ENCODE peak calls at places on chromosome 3, in six cellular contexts. V is testis, S is PC-3, A is sigmoid colon, J is transverse colon, H is lung. K is an unnamed sample.
A peak's percentile ranks its signal among the peaks of the same experiment; 100 is the strongest.

GRCh38 chr3:129106866-129107565 is 14.6 kb downstream of the RAB43 start:
- DNase-seq in V (no peak), A (no peak), H (no peak), J (peak; percentile 51), S (no peak), K (no peak)

GRCh38 chr3:4281991-4282390 is 21.2 kb upstream of the SETMAR start:
- DNase-seq in V (no peak), H (no peak), J (no peak), S (no peak), A (no peak), K (no peak)

GRCh38 chr3:177538064-177538742 is 340.9 kb upstream of the TBL1XR1 start:
- DNase-seq in V (peak; percentile 56), A (no peak), S (no peak), J (no peak), H (peak; percentile 36), K (peak; percentile 60)

GRCh38 chr3:36763850-36764703 is at the start of gene DCLK3:
- DNase-seq in V (no peak), S (no peak), J (no peak), H (no peak), A (no peak), K (peak; percentile 25)

GRCh38 chr3:117932441-117932840 is 1102.2 kb downstream of the IGSF11 start:
- DNase-seq in V (no peak), J (no peak), H (no peak), A (no peak), S (no peak), K (no peak)

GRCh38 chr3:111695584-111696213 is 100.6 kb upstream of the ZBED2 start:
- DNase-seq in V (no peak), H (no peak), A (no peak), J (no peak), S (peak; percentile 89), K (no peak)

GRCh38 chr3:46958469-46959168 is 17.9 kb downstream of the CCDC12 start:
- DNase-seq in S (no peak), V (no peak), H (no peak), J (no peak), A (no peak), K (no peak)

GRCh38 chr3:195103623-195104022 is 167.3 kb downstream of the XXYLT1 start:
- DNase-seq in A (peak; percentile 4), S (no peak), J (no peak), H (no peak), V (no peak), K (no peak)

GRCh38 chr3:183775781-183776180 is 49.6 kb downstream of the MAP6D1 start:
- DNase-seq in J (no peak), H (no peak), S (no peak), A (no peak), V (peak; percentile 83), K (peak; percentile 53)

GRCh38 chr3:182979719-182980191 is 583 bp downstream of the DCUN1D1 start:
- DNase-seq in S (peak; percentile 37), J (peak; percentile 35), V (peak; percentile 39), H (no peak), A (peak; percentile 68), K (peak; percentile 45)

GRCh38 chr3:16795601-16796000 is 89.2 kb upstream of the PLCL2 start:
- DNase-seq in J (no peak), H (no peak), A (no peak), S (no peak), V (no peak), K (no peak)

GRCh38 chr3:69411331-69411730 is 25.4 kb upstream of the FRMD4B start:
- DNase-seq in S (peak; percentile 39), J (no peak), H (no peak), A (no peak), V (no peak), K (no peak)

GRCh38 chr3:134030382-134030753 is 643 bp upstream of the SLCO2A1 start:
- DNase-seq in S (no peak), H (no peak), J (no peak), A (peak; percentile 56), V (no peak), K (no peak)

GRCh38 chr3:177657243-177657642 is 460.0 kb upstream of the TBL1XR1 start:
- DNase-seq in V (no peak), S (no peak), J (no peak), H (no peak), A (no peak), K (no peak)

GRCh38 chr3:66762888-66763287 is 235.2 kb upstream of the KBTBD8 start:
- DNase-seq in V (no peak), S (no peak), A (no peak), H (no peak), J (no peak), K (no peak)

GRCh38 chr3:66761093-66761780 is 236.9 kb upstream of the KBTBD8 start:
- DNase-seq in J (no peak), V (no peak), S (peak; percentile 6), H (no peak), A (no peak), K (no peak)

GRCh38 chr3:66763294-66763693 is 234.8 kb upstream of the KBTBD8 start:
- DNase-seq in A (no peak), S (peak; percentile 82), H (peak; percentile 49), V (no peak), J (no peak), K (no peak)
- H3K27ac ChIP-seq in A (no peak overlapping the region), S (peak overlapping the region; percentile 29), H (no peak overlapping the region), V (no peak overlapping the region), J (peak overlapping the region; percentile 42), K (no peak overlapping the region)

GRCh38 chr3:190092250-190092649 is 28.4 kb downstream of the P3H2 start:
- DNase-seq in V (no peak), H (no peak), A (no peak), J (no peak), S (peak; percentile 68), K (no peak)
- TF ChIP-seq CTCF in V (no peak), H (no peak), A (no peak), J (no peak), S (no peak), K (no peak)

DNA sequence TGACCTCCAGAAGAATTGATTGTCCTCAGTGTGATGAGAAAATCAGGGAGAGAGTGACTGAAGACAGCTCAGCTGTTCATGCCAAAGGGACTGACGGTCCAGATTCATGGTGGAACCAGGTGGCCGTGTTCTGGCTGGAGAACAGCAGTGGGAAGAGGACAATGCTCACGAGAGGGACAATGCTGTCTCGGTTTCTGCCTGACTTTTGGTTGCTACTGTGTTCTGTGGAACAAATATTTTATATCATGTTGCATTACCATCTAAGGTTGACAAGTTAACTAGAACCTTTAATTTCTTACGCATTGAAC is 58.0 kb upstream of the ULK4 start:
- DNase-seq in A (no peak), H (no peak), V (no peak), J (no peak), S (no peak), K (no peak)
- H3K4me1 ChIP-seq in A (no peaks in the 10 kb centered on the region), H (peaks cover 39% of the 10 kb centered on the region), V (peaks cover 43% of the 10 kb centered on the region), J (peaks cover 86% of the 10 kb centered on the region), S (peaks cover 42% of the 10 kb centered on the region), K (peaks cover 64% of the 10 kb centered on the region)

DNA sequence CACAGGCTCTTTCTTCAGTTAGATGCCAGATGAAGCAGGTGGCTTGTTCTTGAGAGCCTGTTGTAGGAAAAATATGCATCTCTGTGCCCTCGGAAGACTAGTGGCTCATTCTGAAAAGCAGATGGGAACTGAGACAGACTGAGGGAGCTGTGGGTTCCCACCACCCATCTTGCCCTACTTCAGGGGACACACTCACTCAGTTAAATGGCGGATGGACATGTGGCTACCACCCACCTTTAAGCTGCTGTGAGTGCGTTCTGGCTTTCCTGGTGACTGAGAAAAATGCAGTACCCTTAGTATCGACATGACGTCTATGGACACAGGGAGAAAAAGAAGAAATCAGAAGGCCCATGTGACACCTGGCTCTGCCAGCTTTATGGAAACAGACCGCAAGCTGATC is 50.3 kb downstream of the RARB start:
- DNase-seq in H (no peak), A (no peak), S (no peak), V (no peak), J (no peak), K (no peak)
- H3K27ac ChIP-seq in H (no peak overlapping the region), A (peak overlapping the region; percentile 31), S (no peak overlapping the region), V (no peak overlapping the region), J (no peak overlapping the region), K (no peak overlapping the region)

DNA sequence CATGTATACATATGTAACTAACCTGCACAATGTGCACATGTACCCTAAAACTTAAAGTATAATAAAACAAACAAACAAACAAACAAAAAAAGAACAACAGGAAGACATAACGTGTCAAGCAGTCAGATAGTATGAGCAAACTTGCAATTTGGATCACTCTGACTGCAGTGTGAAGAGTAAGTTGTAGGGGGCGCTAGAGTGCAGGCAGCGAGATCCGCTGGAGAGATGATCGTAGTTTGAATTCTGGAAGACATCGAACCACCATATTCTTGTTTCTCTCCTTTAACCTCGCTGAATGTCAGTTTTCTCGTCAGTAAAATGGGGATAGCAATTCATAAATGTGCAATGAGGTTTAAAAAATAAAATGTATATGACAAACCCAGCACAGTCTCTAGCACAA is 165.2 kb upstream of the LMCD1 start:
- DNase-seq in H (no peak), S (peak; percentile 11), J (no peak), V (peak; percentile 41), A (no peak), K (no peak)
- TF ChIP-seq CTCF in H (no peak), S (peak; percentile 57), J (no peak), V (no peak), A (no peak), K (peak; percentile 18)

DNA sequence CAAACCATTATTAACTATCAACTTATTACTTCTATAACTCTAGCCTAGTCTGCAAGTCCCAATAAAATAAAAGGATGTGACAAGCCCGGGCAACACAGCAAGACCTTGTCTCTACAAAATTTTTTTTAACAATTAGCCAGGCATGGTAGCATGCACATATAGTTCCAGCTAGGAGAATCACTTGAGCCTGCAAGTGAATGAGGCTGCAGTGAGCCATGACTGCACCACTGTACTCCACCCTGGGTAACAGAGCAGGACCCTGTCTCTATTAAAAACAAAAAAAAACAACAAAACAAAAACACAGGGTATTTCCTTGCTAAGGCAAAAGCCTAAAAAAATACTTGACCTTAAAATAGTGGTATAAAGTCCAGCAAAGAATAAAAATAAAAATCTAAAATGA is 31.4 kb downstream of the ANKRD28 start:
- DNase-seq in S (no peak), H (no peak), V (no peak), J (no peak), A (no peak), K (no peak)
- H3K4me1 ChIP-seq in S (peaks cover 22% of the 10 kb centered on the region), H (peaks cover 6% of the 10 kb centered on the region), V (no peaks in the 10 kb centered on the region), J (peaks cover 22% of the 10 kb centered on the region), A (no peaks in the 10 kb centered on the region), K (no peaks in the 10 kb centered on the region)

DNA sequence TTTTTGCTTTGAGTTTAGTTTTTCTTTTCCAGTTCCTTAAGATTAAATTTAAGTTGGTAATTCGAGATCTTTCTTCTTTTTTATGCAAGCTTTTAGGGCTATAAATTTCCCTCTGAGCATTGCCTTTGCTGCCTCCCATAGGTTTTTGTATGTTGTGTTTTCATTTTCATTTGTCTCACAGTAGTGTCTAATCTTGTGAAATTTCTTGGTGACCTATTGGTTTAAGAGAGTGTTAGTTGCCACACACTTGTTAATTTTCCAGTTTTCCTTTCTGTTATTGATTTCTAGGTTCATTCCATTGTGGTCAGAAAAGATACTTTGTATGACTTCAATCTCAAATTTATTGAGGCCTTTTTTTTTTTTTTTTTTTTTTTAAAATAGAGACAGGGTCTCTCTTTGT is 18.3 kb upstream of the IL20RB start:
- DNase-seq in S (no peak), J (no peak), A (no peak), H (no peak), V (no peak), K (no peak)
- H3K27ac ChIP-seq in S (no peak overlapping the region), J (no peak overlapping the region), A (no peak overlapping the region), H (no peak overlapping the region), V (no peak overlapping the region), K (no peak overlapping the region)